ENCODE peak calls at places on chromosomes 6 and 20, in eight cellular contexts. X is KBM-7; Y is GM10248; R is NCI-H1092 treated with DMSO at 0.1 percent for 48 hours; J is NCI-H774; T is gastrocnemius medialis; G is mucosa of gallbladder; S is stimulated activated CD4-positive, alpha-beta T cell treated with anti-CD3 and anti-CD28 coated beads, Interleukin-15, amount 100 ng/mL, for 24 hours. P is an unnamed sample.

GRCh38 chr20:36377348-36378326 is 71.5 kb downstream of the DLGAP4 start:
- DNase-seq in Y (no peak), S (no peak), G (no peak), X (no peak), R (no peak), T (no peak), J (no peak), P (no peak)

GRCh38 chr6:37548067-37548674 is 48.5 kb upstream of the CCDC167 start:
- DNase-seq in Y (no peak), T (no peak), S (no peak), G (no peak), J (no peak), X (no peak), R (no peak), P (peak; percentile 68)

GRCh38 chr6:35558571-35558970 is 45.9 kb upstream of the TULP1 start:
- DNase-seq in R (no peak), T (peak; percentile 42), X (no peak), G (no peak), J (no peak), S (no peak), Y (no peak), P (no peak)

GRCh38 chr20:47594157-47594556 is 92.5 kb downstream of the NCOA3 start:
- DNase-seq in Y (no peak), X (no peak), R (no peak), S (no peak), G (no peak), T (no peak), J (no peak), P (no peak)

GRCh38 chr6:81749704-81750103 is 2.8 kb downstream of the TENT5A start:
- DNase-seq in X (peak; percentile 31), R (no peak), G (no peak), Y (no peak), S (no peak), J (no peak), T (no peak), P (peak; percentile 68)

GRCh38 chr6:2119275-2119674 is 126.1 kb downstream of the GMDS start:
- DNase-seq in R (no peak), X (no peak), S (no peak), G (no peak), T (no peak), J (no peak), Y (no peak), P (no peak)

GRCh38 chr20:31603822-31604566 is 1.1 kb upstream of the ID1 start:
- DNase-seq in J (peak; percentile 97), X (peak; percentile 93), Y (peak; percentile 83), S (peak; percentile 85), T (peak; percentile 97), R (peak; percentile 98), G (peak; percentile 95), P (peak; percentile 100)

GRCh38 chr20:25278636-25279361 is 30.9 kb downstream of the PYGB start:
- DNase-seq in S (peak; percentile 1), J (no peak), T (peak; percentile 10), Y (no peak), G (no peak), X (no peak), R (no peak), P (no peak)

GRCh38 chr6:108453601-108454157 is 107.0 kb upstream of the FOXO3 start:
- DNase-seq in G (no peak), X (peak; percentile 53), S (no peak), R (no peak), Y (no peak), T (no peak), J (no peak), P (peak; percentile 13)

GRCh38 chr6:2764610-2765165 is 505 bp upstream of the WRNIP1 start:
- DNase-seq in T (peak; percentile 42), X (no peak), S (peak; percentile 72), G (peak; percentile 54), J (peak; percentile 66), R (peak; percentile 50), Y (peak; percentile 60), P (peak; percentile 88)